ENCODE peak calls at places on chromosome 2, in five cellular contexts. One of them, this sample, is unnamed.

GRCh38 chr2:230324503-230324902 is 2.5 kb upstream of the SP140L start:
- DNase-seq in AG04450: no peak
- DNase-seq in GM23248: no peak
- DNase-seq in NCI-H460: no peak
- DNase-seq in GM12878: no peak
- DNase-seq in this sample: no peak

GRCh38 chr2:120177011-120177621 is 46.1 kb downstream of the TMEM185B start:
- DNase-seq in AG04450: no peak
- DNase-seq in GM23248: no peak
- DNase-seq in NCI-H460: no peak
- DNase-seq in GM12878: peak; percentile 84
- DNase-seq in this sample: peak; percentile 90

GRCh38 chr2:240259201-240259923 is 118.9 kb upstream of the OTOS start:
- DNase-seq in AG04450: no peak
- DNase-seq in GM23248: no peak
- DNase-seq in NCI-H460: no peak
- DNase-seq in GM12878: no peak
- DNase-seq in this sample: no peak

GRCh38 chr2:58571181-58571852 is 330.2 kb upstream of the FANCL start:
- DNase-seq in AG04450: peak; percentile 23
- DNase-seq in GM23248: peak; percentile 85
- DNase-seq in NCI-H460: peak; percentile 79
- DNase-seq in GM12878: peak; percentile 7
- DNase-seq in this sample: peak; percentile 72

GRCh38 chr2:222842517-222843174 is 18.2 kb upstream of the ACSL3 start:
- DNase-seq in AG04450: no peak
- DNase-seq in GM23248: peak; percentile 8
- DNase-seq in NCI-H460: no peak
- DNase-seq in GM12878: no peak
- DNase-seq in this sample: peak; percentile 64

GRCh38 chr2:169965495-169965894 is 138.2 kb downstream of the UBR3 start:
- DNase-seq in AG04450: no peak
- DNase-seq in GM23248: peak; percentile 22
- DNase-seq in NCI-H460: no peak
- DNase-seq in GM12878: no peak
- DNase-seq in this sample: no peak

GRCh38 chr2:144357623-144358400 is 162.1 kb downstream of the ZEB2 start:
- DNase-seq in AG04450: peak; percentile 89
- DNase-seq in GM23248: peak; percentile 97
- DNase-seq in NCI-H460: peak; percentile 61
- DNase-seq in GM12878: peak; percentile 85
- DNase-seq in this sample: peak; percentile 93

GRCh38 chr2:80545420-80546192 is 241.1 kb upstream of the LRRTM1 start:
- DNase-seq in AG04450: no peak
- DNase-seq in GM23248: no peak
- DNase-seq in NCI-H460: no peak
- DNase-seq in GM12878: no peak
- DNase-seq in this sample: no peak

GRCh38 chr2:67169417-67170140 is 227.6 kb upstream of the ETAA1 start:
- DNase-seq in AG04450: no peak
- DNase-seq in GM23248: peak; percentile 48
- DNase-seq in NCI-H460: no peak
- DNase-seq in GM12878: no peak
- DNase-seq in this sample: peak; percentile 75

GRCh38 chr2:209525834-209526281 is 102.0 kb downstream of the MAP2 start:
- DNase-seq in AG04450: peak; percentile 67
- DNase-seq in GM23248: peak; percentile 89
- DNase-seq in NCI-H460: no peak
- DNase-seq in GM12878: no peak
- DNase-seq in this sample: peak; percentile 52

GRCh38 chr2:152432206-152432653 is 97.3 kb downstream of the FMNL2 start:
- DNase-seq in AG04450: no peak
- DNase-seq in GM23248: peak; percentile 90
- DNase-seq in NCI-H460: peak; percentile 95
- DNase-seq in GM12878: no peak
- DNase-seq in this sample: peak; percentile 87

This sample was measured in foreskin keratinocyte.